ENCODE peak calls at places on chromosome 14, in six cellular contexts. U is CD8-positive, alpha-beta T cell; L is cardiac fibroblast; H is ovary; G is MCF 10A; Y is progenitor cell of endocrine pancreas. K is an unnamed sample.

GRCh38 chr14:72638021-72638420 is 255.9 kb downstream of the DPF3 start:
- DNase-seq in G (peak), Y (no peak), U (no peak), L (peak), H (no peak), K (no peak)

GRCh38 chr14:74945852-74946658 is 9.3 kb downstream of the PGF start:
- DNase-seq in Y (peak), H (peak), G (peak), L (peak), U (peak), K (peak)

GRCh38 chr14:68610251-68610793 is 182.5 kb downstream of the ZFP36L1 start:
- DNase-seq in G (no peak), U (no peak), L (no peak), H (no peak), Y (no peak), K (no peak)

GRCh38 chr14:95061317-95062093 is 95.8 kb downstream of the DICER1 start:
- DNase-seq in L (no peak), Y (no peak), H (no peak), G (no peak), U (no peak), K (no peak)

GRCh38 chr14:100018482-100018881 is 46.7 kb upstream of the EVL start:
- DNase-seq in U (no peak), L (no peak), Y (no peak), G (no peak), H (no peak), K (no peak)

GRCh38 chr14:97266653-97267052 is 469.5 kb downstream of the VRK1 start:
- DNase-seq in H (no peak), U (no peak), L (no peak), G (peak), Y (peak), K (no peak)

GRCh38 chr14:75067212-75067611 is 2.2 kb upstream of the ZC2HC1C start:
- DNase-seq in L (no peak), Y (no peak), H (no peak), U (no peak), G (no peak), K (no peak)

GRCh38 chr14:75232597-75232996 is 46.0 kb upstream of the FOS start:
- DNase-seq in Y (no peak), L (no peak), H (no peak), G (no peak), U (peak), K (no peak)

GRCh38 chr14:69489495-69489894 is 5.0 kb downstream of the PLEKHD1 start:
- DNase-seq in L (no peak), U (no peak), H (no peak), Y (no peak), G (no peak), K (no peak)

GRCh38 chr14:38207830-38208815 is at the start of gene SSTR1:
- DNase-seq in H (no peak), Y (peak), U (no peak), L (peak), G (no peak), K (peak)

GRCh38 chr14:34649344-34649743 is 19.4 kb upstream of the SNX6 start:
- DNase-seq in Y (no peak), L (peak), G (peak), H (no peak), U (no peak), K (no peak)

GRCh38 chr14:35879141-35879648 is 53.1 kb downstream of the BRMS1L start:
- DNase-seq in L (peak), H (no peak), U (no peak), G (peak), Y (no peak), K (no peak)

GRCh38 chr14:91163316-91163715 is 49.4 kb downstream of the DGLUCY start:
- DNase-seq in L (peak), Y (no peak), U (no peak), G (no peak), H (no peak), K (no peak)

GRCh38 chr14:80212025-80212402 is 710 bp upstream of the DIO2 start:
- DNase-seq in Y (no peak), U (no peak), L (peak), G (peak), H (no peak), K (no peak)

GRCh38 chr14:80624581-80624980 is 317.0 kb downstream of the CEP128 start:
- DNase-seq in Y (no peak), G (no peak), H (no peak), L (no peak), U (no peak), K (no peak)

GRCh38 chr14:93648440-93649168 is 139.7 kb downstream of the PRIMA1 start:
- DNase-seq in H (no peak), L (no peak), G (peak), U (no peak), Y (no peak), K (peak)

GRCh38 chr14:31138301-31138700 is 69.3 kb downstream of the HECTD1 start:
- DNase-seq in H (no peak), L (no peak), Y (no peak), U (no peak), G (no peak), K (no peak)

GRCh38 chr14:66120402-66120801 is 365.8 kb upstream of the CCDC196 start:
- DNase-seq in H (no peak), G (no peak), Y (no peak), L (no peak), U (no peak), K (no peak)

GRCh38 chr14:101876539-101876938 is 87.8 kb upstream of the DYNC1H1 start:
- DNase-seq in Y (no peak), L (peak), G (no peak), H (no peak), U (peak), K (no peak)

GRCh38 chr14:101008196-101008595 is 104.7 kb upstream of the RTL1 start:
- DNase-seq in G (no peak), H (peak), Y (no peak), U (no peak), L (no peak), K (no peak)

GRCh38 chr14:71397371-71397770 is 490.1 kb downstream of the PCNX1 start:
- DNase-seq in L (no peak), Y (no peak), U (no peak), G (no peak), H (no peak), K (no peak)

GRCh38 chr14:73059326-73059725 is 992 bp downstream of the RBM25 start:
- DNase-seq in G (no peak), L (peak), U (no peak), H (no peak), Y (no peak), K (no peak)

GRCh38 chr14:57486767-57487379 is 6.8 kb downstream of the CCDC198 start:
- DNase-seq in L (peak), H (no peak), U (no peak), Y (no peak), G (peak), K (no peak)

GRCh38 chr14:85532981-85533820 is 3.3 kb downstream of the FLRT2 start:
- DNase-seq in U (no peak), G (peak), L (peak), Y (peak), H (peak), K (peak)

GRCh38 chr14:64788706-64789105 is 84.5 kb downstream of the PLEKHG3 start:
- DNase-seq in U (no peak), H (no peak), G (peak), Y (no peak), L (peak), K (no peak)

GRCh38 chr14:103734081-103734888 is 18.7 kb downstream of the ZFYVE21 start:
- DNase-seq in L (no peak), Y (no peak), U (no peak), G (no peak), H (peak), K (no peak)

GRCh38 chr14:103735815-103736545 is 20.4 kb downstream of the ZFYVE21 start:
- DNase-seq in G (no peak), U (no peak), H (peak), L (no peak), Y (no peak), K (no peak)

GRCh38 chr14:103735022-103735421 is 19.4 kb downstream of the ZFYVE21 start:
- DNase-seq in G (no peak), Y (no peak), U (no peak), L (no peak), H (peak), K (no peak)

GRCh38 chr14:103736546-103737431 is 21.2 kb downstream of the ZFYVE21 start:
- DNase-seq in G (no peak), H (peak), L (no peak), U (no peak), Y (no peak), K (no peak)

DNA sequence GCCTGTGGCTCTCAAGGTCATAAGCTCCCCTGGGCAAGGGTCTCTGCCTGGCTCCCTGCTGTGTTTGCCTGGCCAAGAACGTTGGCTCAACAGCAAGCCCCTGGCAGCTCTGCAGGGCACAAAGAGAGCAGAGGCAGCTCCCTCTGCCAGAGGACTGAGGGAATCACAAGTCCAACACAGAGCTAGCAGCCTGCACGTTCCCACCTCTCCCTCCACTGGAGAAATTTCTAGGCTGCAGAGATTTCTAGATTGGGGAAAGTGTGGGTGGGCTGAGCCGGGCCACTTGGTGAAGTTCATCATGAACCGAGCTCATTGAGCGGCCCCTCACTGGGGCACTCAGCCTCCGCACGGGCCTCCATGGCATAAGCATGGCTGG is 19.8 kb downstream of the ZFYVE21 start:
- DNase-seq in H (peak), Y (no peak), G (no peak), L (no peak), U (no peak), K (no peak)
- TF ChIP-seq CTCF in H (no peak), Y (no peak), G (no peak), L (no peak), U (no peak), K (no peak)

GRCh38 chr14:63367742-63368364 is 49.1 kb upstream of the GPHB5 start:
- DNase-seq in G (no peak), Y (no peak), U (no peak), L (no peak), H (no peak), K (no peak)
- TF ChIP-seq CTCF in G (no peak), Y (no peak), U (no peak), L (peak), H (no peak), K (no peak)

GRCh38 chr14:105414456-105415371 is 4.9 kb upstream of the MTA1 start:
- DNase-seq in H (peak), G (no peak), Y (peak), U (peak), L (peak), K (peak)
- TF ChIP-seq CTCF in H (peak), G (peak), Y (peak), U (peak), L (peak), K (peak)

GRCh38 chr14:56212541-56212940 is 94.3 kb downstream of the PELI2 start:
- DNase-seq in L (no peak), U (no peak), Y (no peak), H (no peak), G (no peak), K (no peak)

GRCh38 chr14:56213288-56213687 is 95.1 kb downstream of the PELI2 start:
- DNase-seq in Y (no peak), G (no peak), U (no peak), L (no peak), H (no peak), K (no peak)

GRCh38 chr14:56217380-56218045 is 99.3 kb downstream of the PELI2 start:
- DNase-seq in H (no peak), Y (no peak), G (no peak), U (no peak), L (no peak), K (no peak)

GRCh38 chr14:56216631-56217379 is 98.6 kb downstream of the PELI2 start:
- DNase-seq in Y (no peak), L (peak), G (peak), H (peak), U (no peak), K (no peak)

DNA sequence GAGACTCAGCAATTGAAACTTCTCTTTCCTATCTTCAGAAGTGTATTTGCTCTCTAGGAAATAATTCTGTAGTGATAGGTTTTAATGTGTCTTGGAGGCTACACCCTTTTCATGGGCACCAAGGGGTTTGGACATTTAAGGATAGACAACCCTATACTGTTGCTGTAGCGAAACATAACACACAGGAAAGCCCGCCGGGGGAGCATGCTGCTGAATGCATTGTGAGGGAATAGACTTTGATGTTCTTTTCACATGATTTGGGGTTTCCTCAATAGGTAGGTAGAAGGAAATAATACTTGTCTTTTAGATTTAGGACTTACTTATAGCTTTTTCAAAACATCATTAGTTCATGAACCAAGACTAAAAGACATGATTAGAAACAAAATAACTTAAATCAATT is 97.0 kb downstream of the PELI2 start:
- DNase-seq in Y (no peak), G (no peak), U (no peak), L (no peak), H (no peak), K (no peak)
- TF ChIP-seq CTCF in Y (no peak), G (no peak), U (no peak), L (no peak), H (no peak), K (no peak)